ENCODE peak calls at places on chromosomes 13 and 19, in ten cellular contexts. A, L, N, B, Z, Q, J, U, P and T are unnamed samples.

GRCh38 chr19:3471954-3472655 is 8.2 kb downstream of the SMIM24 start:
- DNase-seq in A (peak; percentile 76), L (no peak), N (no peak), B (no peak), Z (no peak), Q (no peak), J (no peak), U (no peak), P (no peak), T (no peak)

GRCh38 chr13:50012396-50013169 is 2.7 kb upstream of the KCNRG start:
- DNase-seq in A (no peak), L (no peak), N (no peak), B (peak; percentile 23), Z (no peak), Q (no peak), J (peak; percentile 85), U (no peak), P (no peak), T (no peak)

GRCh38 chr13:112917731-112918130 is 51.3 kb upstream of the MCF2L start:
- DNase-seq in A (no peak), L (no peak), N (no peak), B (no peak), Z (no peak), Q (no peak), J (no peak), U (no peak), P (no peak), T (no peak)

GRCh38 chr13:25860862-25861261 is 191.0 kb downstream of the SHISA2 start:
- DNase-seq in A (no peak), L (no peak), N (no peak), B (peak; percentile 1), Z (no peak), Q (no peak), J (peak; percentile 87), U (no peak), P (no peak), T (peak; percentile 20)

GRCh38 chr19:28727133-28727834 is 485.7 kb downstream of the UQCRFS1 start:
- DNase-seq in A (peak; percentile 17), L (peak; percentile 26), N (no peak), B (peak; percentile 7), Z (no peak), Q (no peak), J (peak; percentile 34), U (no peak), P (no peak), T (no peak)

GRCh38 chr19:40178756-40179155 is 12.5 kb upstream of the MAP3K10 start:
- DNase-seq in A (no peak), L (no peak), N (no peak), B (no peak), Z (no peak), Q (no peak), J (no peak), U (no peak), P (no peak), T (no peak)

GRCh38 chr13:81610613-81611012 is 1269.7 kb upstream of the SPRY2 start:
- DNase-seq in A (no peak), L (no peak), N (no peak), B (no peak), Z (no peak), Q (no peak), J (peak; percentile 11), U (no peak), P (no peak), T (no peak)

GRCh38 chr13:96632536-96633320 is 361.5 kb downstream of the OXGR1 start:
- DNase-seq in A (no peak), L (no peak), N (no peak), B (peak; percentile 9), Z (no peak), Q (no peak), J (peak; percentile 79), U (no peak), P (no peak), T (no peak)

GRCh38 chr13:97367427-97367826 is 66.5 kb upstream of the RAP2A start:
- DNase-seq in A (no peak), L (no peak), N (no peak), B (peak; percentile 84), Z (no peak), Q (peak; percentile 65), J (peak; percentile 73), U (no peak), P (peak; percentile 80), T (peak; percentile 81)

GRCh38 chr13:102317593-102317992 is 84.3 kb downstream of the FGF14 start:
- DNase-seq in A (peak; percentile 58), L (peak; percentile 76), N (no peak), B (peak; percentile 90), Z (peak; percentile 55), Q (no peak), J (peak; percentile 63), U (peak; percentile 70), P (no peak), T (no peak)

GRCh38 chr19:1590641-1591397 is 1.8 kb downstream of the MBD3 start:
- DNase-seq in A (no peak), L (no peak), N (no peak), B (peak; percentile 31), Z (no peak), Q (no peak), J (peak; percentile 40), U (no peak), P (no peak), T (no peak)

GRCh38 chr13:62706035-62706434 is 1290.4 kb upstream of the PCDH20 start:
- DNase-seq in A (no peak), L (no peak), N (no peak), B (peak; percentile 0), Z (no peak), Q (no peak), J (no peak), U (no peak), P (no peak), T (no peak)

GRCh38 chr19:43489310-43489709 is 15.2 kb downstream of the PHLDB3 start:
- DNase-seq in A (no peak), L (no peak), N (no peak), B (no peak), Z (no peak), Q (no peak), J (peak; percentile 40), U (no peak), P (no peak), T (no peak)

GRCh38 chr19:51327066-51327985 is 14.6 kb downstream of the VSIG10L start:
- DNase-seq in A (no peak), L (peak; percentile 55), N (no peak), B (peak; percentile 51), Z (peak; percentile 61), Q (no peak), J (peak; percentile 60), U (no peak), P (no peak), T (no peak)
- TF ChIP-seq CTCF in A (no peak), L (peak; percentile 13), N (no peak), B (peak; percentile 1), Z (no peak), Q (no peak), J (peak; percentile 34), U (no peak), P (peak; percentile 13), T (peak; percentile 13)

GRCh38 chr13:109776575-109776974 is 9.8 kb downstream of the IRS2 start:
- DNase-seq in A (no peak), L (no peak), N (no peak), B (no peak), Z (no peak), Q (no peak), J (no peak), U (no peak), P (no peak), T (no peak)

GRCh38 chr13:109771926-109772325 is 14.5 kb downstream of the IRS2 start:
- DNase-seq in A (no peak), L (no peak), N (no peak), B (no peak), Z (no peak), Q (no peak), J (no peak), U (no peak), P (no peak), T (no peak)

GRCh38 chr13:109773786-109774185 is 12.6 kb downstream of the IRS2 start:
- DNase-seq in A (no peak), L (no peak), N (no peak), B (no peak), Z (no peak), Q (no peak), J (no peak), U (no peak), P (no peak), T (no peak)

GRCh38 chr13:109770436-109770835 is 15.9 kb downstream of the IRS2 start:
- DNase-seq in A (no peak), L (no peak), N (no peak), B (no peak), Z (no peak), Q (no peak), J (no peak), U (no peak), P (no peak), T (no peak)

DNA sequence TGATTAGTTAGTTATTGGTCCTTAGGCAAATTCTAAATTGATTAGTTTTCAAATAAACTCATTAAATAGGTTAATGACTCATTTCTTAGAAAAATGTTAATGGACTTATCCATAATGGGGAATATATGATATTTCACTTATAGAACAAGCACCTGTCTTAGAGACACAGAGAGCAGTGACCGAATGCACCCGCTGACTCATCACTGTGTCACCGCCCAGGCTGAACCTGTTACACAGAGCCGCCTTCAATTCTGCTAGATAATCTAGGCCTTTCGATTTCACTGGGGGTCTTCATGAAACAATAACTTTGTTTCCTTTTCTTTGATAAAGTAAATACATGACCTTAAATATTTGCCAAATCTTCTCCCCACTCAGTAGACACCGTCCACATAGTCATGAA is 13.1 kb downstream of the IRS2 start:
- DNase-seq in A (no peak), L (no peak), N (no peak), B (peak; percentile 48), Z (no peak), Q (no peak), J (no peak), U (no peak), P (no peak), T (no peak)
- H3K4me3 ChIP-seq in A (no peak overlapping the region), L (no peak overlapping the region), N (no peak overlapping the region), B (no peak overlapping the region), Z (no peak overlapping the region), Q (no peak overlapping the region), J (no peak overlapping the region), U (no peak overlapping the region), P (no peak overlapping the region), T (no peak overlapping the region)

GRCh38 chr19:495440-496332 is 600 bp upstream of the MADCAM1 start:
- DNase-seq in A (peak; percentile 51), L (no peak), N (no peak), B (peak; percentile 49), Z (no peak), Q (no peak), J (no peak), U (no peak), P (no peak), T (no peak)
- TF ChIP-seq CTCF in A (no peak), L (peak; percentile 67), N (peak; percentile 96), B (peak; percentile 45), Z (peak; percentile 77), Q (peak; percentile 76), J (peak; percentile 70), U (peak; percentile 19), P (peak; percentile 62), T (peak; percentile 66)

DNA sequence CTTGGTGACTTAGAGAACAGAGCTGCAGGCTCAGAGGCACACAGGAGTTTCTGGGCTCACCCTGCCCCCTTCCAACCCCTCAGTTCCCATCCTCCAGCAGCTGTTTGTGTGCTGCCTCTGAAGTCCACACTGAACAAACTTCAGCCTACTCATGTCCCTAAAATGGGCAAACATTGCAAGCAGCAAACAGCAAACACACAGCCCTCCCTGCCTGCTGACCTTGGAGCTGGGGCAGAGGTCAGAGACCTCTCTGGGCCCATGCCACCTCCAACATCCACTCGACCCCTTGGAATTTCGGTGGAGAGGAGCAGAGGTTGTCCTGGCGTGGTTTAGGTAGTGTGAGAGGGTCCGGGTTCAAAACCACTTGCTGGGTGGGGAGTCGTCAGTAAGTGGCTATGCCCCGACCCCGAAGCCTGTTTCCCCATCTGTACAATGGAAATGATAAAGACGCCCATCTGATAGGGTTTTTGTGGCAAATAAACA is 9.9 kb downstream of the APOC1 start:
- DNase-seq in A (no peak), L (peak; percentile 80), N (no peak), B (no peak), Z (no peak), Q (no peak), J (no peak), U (no peak), P (no peak), T (no peak)
- H3K4me3 ChIP-seq in A (no peak overlapping the region), L (no peak overlapping the region), N (no peak overlapping the region), B (no peak overlapping the region), Z (no peak overlapping the region), Q (no peak overlapping the region), J (no peak overlapping the region), U (no peak overlapping the region), P (no peak overlapping the region), T (no peak overlapping the region)